ENCODE peak calls at places on chromosomes 2 and 18, in eight cellular contexts. X is NCI-H1436, G is kidney epithelial cell, W is keratinocyte, P is stomach, B is activated T-cell treated with anti-CD3 and anti-CD28 coated beads for 1 hour, Y is NCI-H345, O is LHCN-M2. A is an unnamed sample.
A peak's percentile ranks its signal among the peaks of the same experiment; 100 is the strongest.

GRCh38 chr2:65576861-65577601 is 144.6 kb upstream of the SPRED2 start:
- DNase-seq in X (no peak), G (peak; percentile 92), W (peak; percentile 62), P (no peak), B (no peak), Y (no peak), O (peak; percentile 95), A (no peak)

GRCh38 chr2:6526093-6526824 is 339.4 kb downstream of the CMPK2 start:
- DNase-seq in X (peak; percentile 75), G (no peak), W (no peak), P (peak; percentile 27), B (no peak), Y (peak; percentile 73), O (no peak), A (peak; percentile 15)

GRCh38 chr2:177030391-177031000 is 182.1 kb upstream of the HNRNPA3 start:
- DNase-seq in X (peak; percentile 41), G (no peak), W (no peak), P (no peak), B (no peak), Y (peak; percentile 15), O (no peak), A (no peak)

GRCh38 chr2:12717988-12718661 is 1.4 kb downstream of the TRIB2 start:
- DNase-seq in X (no peak), G (no peak), W (no peak), P (peak; percentile 39), B (peak; percentile 15), Y (peak; percentile 73), O (no peak), A (no peak)

GRCh38 chr2:62437785-62438184 is 68.2 kb downstream of the TMEM17 start:
- DNase-seq in X (no peak), G (no peak), W (no peak), P (no peak), B (no peak), Y (no peak), O (no peak), A (no peak)

GRCh38 chr2:200901459-200902072 is 12.4 kb downstream of the NIF3L1 start:
- DNase-seq in X (peak; percentile 76), G (peak; percentile 74), W (peak; percentile 50), P (peak; percentile 72), B (peak; percentile 46), Y (peak; percentile 55), O (peak; percentile 88), A (peak; percentile 36)

GRCh38 chr2:182890773-182891381 is 24.4 kb upstream of the FRZB start:
- DNase-seq in X (no peak), G (no peak), W (no peak), P (no peak), B (no peak), Y (no peak), O (no peak), A (no peak)

GRCh38 chr2:121360566-121361300 is 75.7 kb upstream of the TFCP2L1 start:
- DNase-seq in X (no peak), G (peak; percentile 48), W (peak; percentile 48), P (peak; percentile 88), B (no peak), Y (no peak), O (peak; percentile 85), A (no peak)

GRCh38 chr2:73976803-73977202 is 7.9 kb upstream of the TET3 start:
- DNase-seq in X (no peak), G (no peak), W (no peak), P (no peak), B (no peak), Y (no peak), O (no peak), A (no peak)

GRCh38 chr18:3405713-3406112 is 44.3 kb upstream of the TGIF1 start:
- DNase-seq in X (no peak), G (no peak), W (no peak), P (no peak), B (no peak), Y (no peak), O (no peak), A (no peak)

GRCh38 chr2:26605195-26605968 is 35.8 kb downstream of the CIB4 start:
- DNase-seq in X (no peak), G (no peak), W (peak; percentile 13), P (no peak), B (no peak), Y (peak; percentile 74), O (peak; percentile 25), A (no peak)

GRCh38 chr2:62415019-62415431 is 91.0 kb downstream of the TMEM17 start:
- DNase-seq in X (no peak), G (no peak), W (no peak), P (no peak), B (no peak), Y (no peak), O (peak; percentile 81), A (no peak)

GRCh38 chr2:38037757-38038615 is 38.0 kb downstream of the CYP1B1 start:
- DNase-seq in X (no peak), G (no peak), W (no peak), P (no peak), B (no peak), Y (peak; percentile 8), O (peak; percentile 53), A (no peak)

GRCh38 chr2:216116418-216116817 is 7.3 kb downstream of the XRCC5 start:
- DNase-seq in X (no peak), G (no peak), W (no peak), P (no peak), B (no peak), Y (no peak), O (no peak), A (no peak)